ENCODE peak calls at places on chromosomes 1 and 21, in four cellular contexts. R, S, K and T are unnamed samples.

GRCh38 chr21:21807598-21807903 is 809.3 kb downstream of the NCAM2 start:
- DNase-seq in R (no peak), S (no peak), K (peak), T (no peak)

GRCh38 chr21:36613064-36613463 is 85.9 kb upstream of the SIM2 start:
- DNase-seq in R (no peak), S (peak), K (no peak), T (no peak)

GRCh38 chr1:225746361-225747179 is 31.1 kb upstream of the SRP9 start:
- DNase-seq in R (no peak), S (peak), K (peak), T (peak)

GRCh38 chr1:26171084-26172072 is at the start of gene ZNF593OS:
- DNase-seq in R (no peak), S (no peak), K (no peak), T (no peak)

GRCh38 chr1:201640624-201641023 is 101.7 kb downstream of the NAV1 start:
- DNase-seq in R (peak), S (no peak), K (no peak), T (no peak)

GRCh38 chr1:43924516-43924915 is 9.1 kb upstream of the ARTN start:
- DNase-seq in R (no peak), S (no peak), K (no peak), T (no peak)

GRCh38 chr1:23035823-23036452 is 16.7 kb downstream of the KDM1A start:
- DNase-seq in R (no peak), S (no peak), K (no peak), T (no peak)

GRCh38 chr1:188420177-188420576 is 1591.4 kb downstream of the PLA2G4A start:
- DNase-seq in R (no peak), S (no peak), K (no peak), T (no peak)

GRCh38 chr1:242017580-242018233 is 18.8 kb upstream of the MAP1LC3C start:
- DNase-seq in R (no peak), S (peak), K (peak), T (no peak)

GRCh38 chr1:151013518-151013917 is 5.3 kb downstream of the PRUNE1 start:
- DNase-seq in R (no peak), S (no peak), K (no peak), T (no peak)

GRCh38 chr1:58971629-58972140 is 187.8 kb upstream of the JUN start:
- DNase-seq in R (no peak), S (no peak), K (peak), T (no peak)

DNA sequence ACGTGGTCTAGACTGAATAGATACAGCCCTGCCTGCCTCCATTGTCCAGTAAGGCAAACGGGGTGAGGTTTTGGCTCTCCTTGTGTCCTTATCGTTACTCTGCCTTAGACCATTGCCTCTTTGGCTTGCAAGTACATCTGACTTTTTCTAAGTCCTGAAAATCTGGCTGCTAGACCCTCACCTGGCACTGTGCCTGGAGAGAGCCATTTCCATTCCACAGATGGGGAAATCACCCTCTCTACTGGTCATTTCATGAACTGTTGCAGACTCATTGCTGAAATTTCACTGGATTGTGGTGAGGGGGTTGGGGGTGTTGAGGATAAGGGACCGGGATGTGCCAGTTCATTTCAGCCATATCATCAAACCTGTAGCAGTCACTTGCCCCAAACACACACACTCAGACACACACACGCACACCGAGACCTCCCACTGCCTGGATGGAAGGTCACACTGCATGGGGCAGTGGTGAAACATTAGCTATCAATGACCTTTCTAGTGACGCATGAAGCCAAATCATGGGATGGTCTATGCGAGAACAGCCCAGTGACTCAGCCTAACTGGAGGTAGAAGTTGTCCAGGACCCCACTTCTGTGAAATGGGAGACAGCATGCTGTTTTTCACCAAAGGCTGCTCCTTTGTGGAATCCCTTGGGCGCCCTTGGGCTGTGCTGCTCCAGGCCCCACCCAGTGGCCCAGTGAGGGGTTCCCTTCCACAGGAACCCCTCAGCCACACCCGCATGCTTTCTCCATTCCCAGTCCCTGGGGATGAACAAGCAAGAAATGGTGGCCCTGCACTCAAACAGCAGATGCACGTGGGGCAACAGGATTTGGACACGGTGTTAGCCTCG is 34.9 kb upstream of the VASH2 start:
- DNase-seq in R (no peak), S (no peak), K (peak), T (peak)
- TF ChIP-seq CTCF in R (peak), S (peak), K (peak), T (peak)

GRCh38 chr1:153680120-153680403 is 1.6 kb downstream of the NPR1 start:
- DNase-seq in R (no peak), S (no peak), K (no peak), T (no peak)

GRCh38 chr1:153678519-153679336 is at the start of gene NPR1:
- DNase-seq in R (no peak), S (no peak), K (peak), T (no peak)

GRCh38 chr1:153677718-153678518 is 570 bp upstream of the NPR1 start:
- DNase-seq in R (no peak), S (peak), K (peak), T (no peak)

GRCh38 chr1:153682730-153683129 is 4.2 kb downstream of the NPR1 start:
- DNase-seq in R (no peak), S (no peak), K (no peak), T (no peak)

GRCh38 chr1:153679337-153680119 is 1.0 kb downstream of the NPR1 start:
- DNase-seq in R (no peak), S (no peak), K (peak), T (no peak)
- TF ChIP-seq CTCF in R (no peak), S (no peak), K (no peak), T (peak)

DNA sequence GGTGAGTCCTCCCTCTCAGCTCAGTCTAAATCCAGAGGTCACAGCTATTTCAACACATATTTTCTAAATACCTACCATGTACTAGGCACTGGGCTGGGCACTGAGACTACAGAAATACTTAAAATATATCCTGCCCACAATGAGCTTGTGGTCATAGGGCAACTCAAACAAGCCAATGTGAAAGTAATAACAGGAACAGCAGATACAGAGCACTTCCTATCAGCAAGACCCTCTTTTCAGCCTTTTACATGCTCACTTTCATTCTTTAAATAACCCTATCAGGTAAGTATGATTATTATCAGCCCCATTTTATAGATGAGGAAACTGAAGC is 71.9 kb downstream of the CD34 start:
- DNase-seq in R (no peak), S (no peak), K (no peak), T (no peak)
- TF ChIP-seq CTCF in R (no peak), S (no peak), K (no peak), T (no peak)

GRCh38 chr1:203049576-203050180 is 23.4 kb downstream of the PPFIA4 start:
- DNase-seq in R (no peak), S (no peak), K (no peak), T (no peak)

GRCh38 chr1:203048086-203048485 is 21.8 kb downstream of the PPFIA4 start:
- DNase-seq in R (no peak), S (no peak), K (no peak), T (no peak)

GRCh38 chr1:203046984-203047630 is 20.8 kb downstream of the PPFIA4 start:
- DNase-seq in R (peak), S (no peak), K (no peak), T (peak)

GRCh38 chr1:203049077-203049476 is 22.8 kb downstream of the PPFIA4 start:
- DNase-seq in R (no peak), S (no peak), K (no peak), T (no peak)

DNA sequence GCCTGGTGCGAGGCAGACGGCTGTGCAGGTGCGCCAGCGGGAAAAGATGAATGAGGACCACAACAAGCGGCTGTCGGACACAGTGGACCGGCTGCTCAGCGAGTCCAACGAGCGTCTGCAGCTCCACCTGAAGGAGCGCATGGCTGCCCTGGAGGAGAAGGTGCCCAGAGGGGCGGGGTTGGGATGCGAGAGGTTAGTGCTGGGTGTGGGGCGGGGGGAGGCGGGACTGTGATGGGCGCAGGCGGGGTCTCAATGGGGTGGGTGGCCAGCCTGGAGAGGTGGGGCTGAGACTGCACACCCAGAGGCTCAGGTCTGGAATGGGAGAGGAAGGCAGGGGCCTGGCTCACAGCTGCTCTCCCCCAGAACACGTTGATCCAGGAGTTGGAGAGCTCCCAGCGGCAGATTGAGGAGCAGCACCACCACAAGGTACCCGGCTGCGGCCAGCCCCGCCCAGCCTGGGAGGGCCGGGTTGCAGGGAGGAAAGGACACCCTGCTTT is 22.3 kb downstream of the PPFIA4 start:
- DNase-seq in R (no peak), S (no peak), K (no peak), T (no peak)
- TF ChIP-seq CTCF in R (no peak), S (no peak), K (no peak), T (peak)

GRCh38 chr1:167861664-167862381 is 52.1 kb downstream of the ADCY10 start:
- DNase-seq in R (no peak), S (no peak), K (no peak), T (no peak)
- TF ChIP-seq CTCF in R (no peak), S (no peak), K (no peak), T (no peak)

GRCh38 chr1:155012760-155013602 is 10.4 kb downstream of the ZBTB7B start:
- DNase-seq in R (no peak), S (no peak), K (no peak), T (no peak)

GRCh38 chr1:155014709-155015508 is 12.3 kb downstream of the ZBTB7B start:
- DNase-seq in R (no peak), S (no peak), K (no peak), T (no peak)

GRCh38 chr1:155012052-155012546 is 9.5 kb downstream of the ZBTB7B start:
- DNase-seq in R (no peak), S (peak), K (peak), T (no peak)

GRCh38 chr1:155015527-155016230 is 13.1 kb downstream of the ZBTB7B start:
- DNase-seq in R (no peak), S (no peak), K (no peak), T (no peak)

GRCh38 chr1:155013632-155014031 is 11.0 kb downstream of the ZBTB7B start:
- DNase-seq in R (no peak), S (no peak), K (no peak), T (no peak)
- TF ChIP-seq CTCF in R (no peak), S (no peak), K (no peak), T (no peak)